ENCODE peak calls at places on chromosomes 4 and X, in five cellular contexts. Z is ovary; D is brain microvascular endothelial cell; V is naive thymus-derived CD4-positive, alpha-beta T cell; P is GM06990. U is an unnamed sample.

GRCh38 chr4:111937368-111937767 is 207.9 kb upstream of the FAM241A start:
- DNase-seq in Z (no peak), D (no peak), V (no peak), P (no peak), U (no peak)

GRCh38 chr4:130849985-130850632 is 1754.2 kb downstream of the C4orf33 start:
- DNase-seq in Z (no peak), D (no peak), V (no peak), P (no peak), U (no peak)

GRCh38 chrX:101682723-101683122 is 23.1 kb upstream of the ARMCX2 start:
- DNase-seq in Z (no peak), D (peak; percentile 19), V (no peak), P (no peak), U (no peak)

GRCh38 chrX:101658661-101659477 is 781 bp downstream of the ARMCX2 start:
- DNase-seq in Z (peak; percentile 76), D (peak; percentile 47), V (peak; percentile 70), P (peak; percentile 18), U (peak; percentile 83)

GRCh38 chrX:129423191-129423590 is 100.1 kb downstream of the SMARCA1 start:
- DNase-seq in Z (no peak), D (no peak), V (no peak), P (no peak), U (no peak)

GRCh38 chrX:110852180-110852579 is 56.6 kb upstream of the CHRDL1 start:
- DNase-seq in Z (no peak), D (no peak), V (no peak), P (no peak), U (no peak)

GRCh38 chr4:26458104-26458503 is 32.2 kb downstream of the CCKAR start:
- DNase-seq in Z (no peak), D (peak; percentile 51), V (peak; percentile 35), P (no peak), U (no peak)

GRCh38 chr4:166535865-166536264 is 662.8 kb downstream of the TLL1 start:
- DNase-seq in Z (no peak), D (no peak), V (no peak), P (no peak), U (no peak)

GRCh38 chr4:2399631-2400190 is 18.7 kb downstream of the ZFYVE28 start:
- DNase-seq in Z (no peak), D (no peak), V (no peak), P (no peak), U (no peak)

GRCh38 chrX:69361286-69361926 is 142.7 kb upstream of the NALF2 start:
- DNase-seq in Z (no peak), D (no peak), V (no peak), P (no peak), U (no peak)

GRCh38 chrX:153598541-153599191 is at the start of gene CCNQ:
- DNase-seq in Z (no peak), D (no peak), V (peak; percentile 10), P (peak; percentile 70), U (no peak)

GRCh38 chr4:168717852-168718251 is 221.0 kb downstream of the PALLD start:
- DNase-seq in Z (no peak), D (no peak), V (no peak), P (no peak), U (no peak)

GRCh38 chr4:165364452-165365080 is 14.2 kb upstream of the CPE start:
- DNase-seq in Z (no peak), D (no peak), V (no peak), P (no peak), U (no peak)

GRCh38 chrX:40952855-40953254 is 132.4 kb upstream of the USP9X start:
- DNase-seq in Z (no peak), D (no peak), V (no peak), P (peak; percentile 32), U (no peak)

GRCh38 chr4:52588097-52588496 is 71.0 kb downstream of the USP46 start:
- DNase-seq in Z (peak; percentile 31), D (peak; percentile 44), V (no peak), P (no peak), U (peak; percentile 32)

GRCh38 chr4:158131037-158131436 is 41.8 kb downstream of the GASK1B start:
- DNase-seq in Z (no peak), D (no peak), V (no peak), P (no peak), U (no peak)

DNA sequence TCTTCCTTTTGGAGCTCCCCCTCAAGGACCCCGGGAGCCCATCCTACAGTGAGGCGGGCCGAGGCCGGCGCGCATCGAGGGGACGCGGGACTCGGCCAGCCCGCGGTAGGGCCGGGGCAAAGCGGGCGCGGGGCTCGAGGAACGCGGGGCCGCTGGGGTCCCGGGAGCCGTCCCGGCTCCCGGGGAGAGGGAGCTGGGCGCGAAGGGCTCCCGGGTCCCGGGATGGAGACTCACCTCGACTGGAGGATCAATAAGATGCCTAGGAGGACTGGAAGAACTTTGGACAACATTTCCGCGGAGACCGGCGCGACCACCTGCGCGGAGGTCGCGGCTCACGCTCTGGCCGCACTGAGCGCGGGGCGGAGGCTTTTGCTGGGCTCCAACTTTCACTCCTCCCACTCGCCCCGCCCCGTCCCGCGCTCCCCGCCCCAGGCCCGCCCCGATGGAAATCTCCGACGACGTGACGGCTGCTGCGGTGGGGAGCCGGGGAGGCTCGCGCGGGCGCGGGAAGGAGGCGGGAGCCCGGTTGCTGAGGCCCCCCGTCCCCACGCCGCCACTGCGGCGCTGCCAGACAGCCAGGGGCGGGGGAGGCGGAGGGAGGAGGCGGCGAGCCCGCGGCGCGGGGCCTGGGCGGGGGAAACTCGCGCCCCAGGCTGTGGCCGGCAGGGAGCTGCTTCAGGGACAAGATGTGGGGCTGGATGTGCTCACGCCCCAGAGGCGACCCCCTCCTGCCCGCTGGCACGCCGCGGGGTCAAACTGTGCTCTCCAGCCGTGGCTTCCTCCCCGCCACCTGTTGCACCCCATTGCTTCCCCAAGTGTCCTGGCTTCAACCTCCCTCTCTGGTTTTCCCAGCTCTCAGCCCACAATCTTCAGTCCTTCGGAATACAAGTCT is at the start of gene GABRE:
- DNase-seq in Z (peak; percentile 52), D (no peak), V (no peak), P (no peak), U (peak; percentile 37)
- H3K4me3 ChIP-seq in Z (peak within 1 kb of the TSS; percentile 70), D (peak within 1 kb of the TSS; percentile 69), V (no peak within 1 kb of the TSS), P (no peak within 1 kb of the TSS), U (peak within 1 kb of the TSS; percentile 51)

GRCh38 chrX:108601276-108601675 is 135.1 kb downstream of the IRS4 start:
- DNase-seq in Z (no peak), D (no peak), V (no peak), P (no peak), U (no peak)
- H3K36me3 ChIP-seq in Z (no peaks in the 10 kb centered on the region), D (peaks cover 12% of the 10 kb centered on the region), V (no peaks in the 10 kb centered on the region), P (no peaks in the 10 kb centered on the region), U (no peaks in the 10 kb centered on the region)

GRCh38 chr4:25236971-25237370 is 3.1 kb downstream of the PI4K2B start:
- DNase-seq in Z (no peak), D (no peak), V (no peak), P (no peak), U (no peak)
- H3K4me3 ChIP-seq in Z (no peak overlapping the region), D (no peak overlapping the region), V (no peak overlapping the region), P (peak overlapping the region; percentile 19), U (no peak overlapping the region)

GRCh38 chr4:36601864-36602263 is 320.4 kb downstream of the DTHD1 start:
- DNase-seq in Z (no peak), D (no peak), V (no peak), P (no peak), U (no peak)
- H3K36me3 ChIP-seq in Z (no peaks in the 10 kb centered on the region), D (no peaks in the 10 kb centered on the region), V (no peaks in the 10 kb centered on the region), P (no peaks in the 10 kb centered on the region), U (no peaks in the 10 kb centered on the region)

DNA sequence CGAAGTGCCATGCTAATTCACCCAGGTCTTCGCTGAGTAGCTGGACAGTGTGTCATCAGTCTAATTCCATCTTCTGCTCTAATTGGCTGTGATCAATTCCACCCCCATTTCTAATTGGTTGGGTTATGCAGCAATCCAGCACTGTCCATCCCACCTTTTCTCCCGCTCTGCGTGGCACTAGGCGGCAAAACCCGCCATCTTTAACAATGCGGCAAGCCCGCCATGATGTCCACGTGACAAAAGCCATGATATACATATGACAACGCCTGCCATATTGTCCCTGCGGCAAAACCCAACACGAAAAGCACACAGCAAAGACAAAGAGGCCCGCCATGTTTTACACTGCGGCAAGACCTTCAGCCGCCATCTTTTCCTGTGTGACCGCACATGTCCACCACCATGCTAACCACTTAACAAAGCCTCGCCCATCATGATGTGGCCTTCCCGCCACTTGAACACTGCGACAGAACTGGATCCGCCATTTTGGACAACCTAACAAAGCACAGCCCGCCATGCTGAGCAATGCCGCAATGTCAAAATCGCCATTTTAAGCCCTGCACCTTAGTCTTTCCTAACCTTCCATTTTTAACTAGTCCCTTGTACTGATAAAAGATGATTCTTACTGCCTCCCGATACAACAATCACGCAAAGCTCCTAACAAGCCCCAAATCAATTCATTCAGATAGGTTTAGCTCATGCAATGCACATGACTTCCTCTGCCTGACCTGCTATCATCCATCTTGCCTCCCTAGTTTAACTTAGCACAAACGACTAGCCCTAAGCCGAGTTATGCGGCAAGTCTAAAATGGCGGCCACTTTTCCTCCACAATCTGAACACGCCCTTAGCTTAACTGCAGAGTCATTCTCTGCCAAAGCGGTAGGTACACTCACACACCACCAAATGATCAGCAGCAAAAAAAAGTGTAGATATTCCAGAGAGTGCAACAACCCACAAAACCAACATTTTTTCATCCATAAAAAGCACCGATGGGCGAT is 288.3 kb downstream of the CHIC1 start:
- DNase-seq in Z (peak; percentile 91), D (peak; percentile 94), V (no peak), P (peak; percentile 83), U (peak; percentile 93)
- H3K4me3 ChIP-seq in Z (peak overlapping the region; percentile 50), D (peak overlapping the region; percentile 76), V (no peak overlapping the region), P (peak overlapping the region; percentile 67), U (peak overlapping the region; percentile 66)

GRCh38 chrX:47976254-47977151 is 27.3 kb downstream of the ZNF182 start:
- DNase-seq in Z (no peak), D (no peak), V (no peak), P (no peak), U (no peak)
- H3K36me3 ChIP-seq in Z (no peaks in the 10 kb centered on the region), D (peaks cover 13% of the 10 kb centered on the region), V (peaks cover 18% of the 10 kb centered on the region), P (no peaks in the 10 kb centered on the region), U (no peaks in the 10 kb centered on the region)

GRCh38 chr4:54062392-54062791 is 2.0 kb downstream of the CHIC2 start:
- DNase-seq in Z (no peak), D (no peak), V (no peak), P (no peak), U (no peak)
- H3K4me3 ChIP-seq in Z (peak overlapping the region; percentile 96), D (peak overlapping the region; percentile 83), V (peak overlapping the region; percentile 68), P (peak overlapping the region; percentile 79), U (peak overlapping the region; percentile 85)

GRCh38 chr4:159353422-159354116 is 250.7 kb downstream of the RAPGEF2 start:
- DNase-seq in Z (no peak), D (no peak), V (no peak), P (no peak), U (no peak)

GRCh38 chr4:159355456-159355855 is 252.6 kb downstream of the RAPGEF2 start:
- DNase-seq in Z (no peak), D (no peak), V (no peak), P (no peak), U (no peak)

GRCh38 chr4:159357350-159357749 is 254.5 kb downstream of the RAPGEF2 start:
- DNase-seq in Z (no peak), D (no peak), V (no peak), P (no peak), U (no peak)

GRCh38 chr4:159360549-159360948 is 257.7 kb downstream of the RAPGEF2 start:
- DNase-seq in Z (no peak), D (peak; percentile 79), V (no peak), P (no peak), U (no peak)

DNA sequence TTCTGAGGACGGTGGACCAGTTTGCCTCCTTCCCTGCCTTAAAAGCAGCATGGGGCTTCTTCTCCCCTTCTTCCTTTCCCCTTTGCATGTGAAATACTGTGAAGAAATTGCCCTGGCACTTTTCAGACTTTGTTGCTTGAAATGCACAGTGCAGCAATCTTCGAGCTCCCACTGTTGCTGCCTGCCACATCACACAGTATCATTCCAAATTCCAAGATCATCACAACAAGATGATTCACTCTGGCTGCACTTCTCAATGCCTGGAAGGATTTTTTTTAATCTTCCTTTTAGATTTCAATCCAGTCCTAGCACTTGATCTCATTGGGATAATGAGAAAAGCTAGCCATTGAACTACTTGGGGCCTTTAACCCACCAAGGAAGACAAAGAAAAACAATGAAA is 255.3 kb downstream of the RAPGEF2 start:
- DNase-seq in Z (no peak), D (peak; percentile 82), V (no peak), P (no peak), U (no peak)
- H3K36me3 ChIP-seq in Z (no peaks in the 10 kb centered on the region), D (peaks cover 22% of the 10 kb centered on the region), V (no peaks in the 10 kb centered on the region), P (peaks cover 6% of the 10 kb centered on the region), U (no peaks in the 10 kb centered on the region)